ENCODE peak calls at places on chromosomes 7 and 10, in six cellular contexts. One of them, this sample, is unnamed.

GRCh38 chr7:119482209-119482608 is 790.8 kb upstream of the KCND2 start:
- DNase-seq in NCI-H1092 treated with DMSO at 0.1 percent for 48 hours: peak
- DNase-seq in M059J: no peak
- DNase-seq in mesothelial cell of epicardium: peak
- DNase-seq in B cell: no peak
- DNase-seq in activated naive CD8-positive, alpha-beta T cell treated with anti-CD3 and anti-CD28 coated beads for 36 hours: no peak
- DNase-seq in this sample: peak

GRCh38 chr7:136074840-136075239 is 97.7 kb upstream of the MTPN start:
- DNase-seq in B cell: no peak
- DNase-seq in M059J: peak
- DNase-seq in NCI-H1092 treated with DMSO at 0.1 percent for 48 hours: no peak
- DNase-seq in activated naive CD8-positive, alpha-beta T cell treated with anti-CD3 and anti-CD28 coated beads for 36 hours: no peak
- DNase-seq in mesothelial cell of epicardium: no peak
- DNase-seq in this sample: no peak

GRCh38 chr7:40701836-40702551 is 567.2 kb downstream of the SUGCT start:
- DNase-seq in activated naive CD8-positive, alpha-beta T cell treated with anti-CD3 and anti-CD28 coated beads for 36 hours: no peak
- DNase-seq in B cell: no peak
- DNase-seq in NCI-H1092 treated with DMSO at 0.1 percent for 48 hours: no peak
- DNase-seq in M059J: peak
- DNase-seq in mesothelial cell of epicardium: no peak
- DNase-seq in this sample: no peak

GRCh38 chr7:141956084-141956483 is 9.3 kb upstream of the CLEC5A start:
- DNase-seq in mesothelial cell of epicardium: no peak
- DNase-seq in NCI-H1092 treated with DMSO at 0.1 percent for 48 hours: no peak
- DNase-seq in B cell: no peak
- DNase-seq in activated naive CD8-positive, alpha-beta T cell treated with anti-CD3 and anti-CD28 coated beads for 36 hours: no peak
- DNase-seq in M059J: no peak
- DNase-seq in this sample: no peak

GRCh38 chr7:37312608-37313007 is 136.1 kb downstream of the ELMO1 start:
- DNase-seq in M059J: peak
- DNase-seq in activated naive CD8-positive, alpha-beta T cell treated with anti-CD3 and anti-CD28 coated beads for 36 hours: no peak
- DNase-seq in mesothelial cell of epicardium: no peak
- DNase-seq in NCI-H1092 treated with DMSO at 0.1 percent for 48 hours: no peak
- DNase-seq in B cell: no peak
- DNase-seq in this sample: no peak

GRCh38 chr7:44761207-44762161 is 12.8 kb downstream of the ZMIZ2 start:
- DNase-seq in mesothelial cell of epicardium: no peak
- DNase-seq in M059J: no peak
- DNase-seq in activated naive CD8-positive, alpha-beta T cell treated with anti-CD3 and anti-CD28 coated beads for 36 hours: no peak
- DNase-seq in NCI-H1092 treated with DMSO at 0.1 percent for 48 hours: no peak
- DNase-seq in B cell: peak
- DNase-seq in this sample: peak

GRCh38 chr10:17682236-17682946 is 38.4 kb downstream of the STAM start:
- DNase-seq in mesothelial cell of epicardium: no peak
- DNase-seq in M059J: no peak
- DNase-seq in NCI-H1092 treated with DMSO at 0.1 percent for 48 hours: no peak
- DNase-seq in activated naive CD8-positive, alpha-beta T cell treated with anti-CD3 and anti-CD28 coated beads for 36 hours: no peak
- DNase-seq in B cell: no peak
- DNase-seq in this sample: no peak

GRCh38 chr10:31927597-31928530 is 767 bp downstream of the ARHGAP12 start:
- DNase-seq in NCI-H1092 treated with DMSO at 0.1 percent for 48 hours: peak
- DNase-seq in mesothelial cell of epicardium: peak
- DNase-seq in B cell: no peak
- DNase-seq in activated naive CD8-positive, alpha-beta T cell treated with anti-CD3 and anti-CD28 coated beads for 36 hours: peak
- DNase-seq in M059J: peak
- DNase-seq in this sample: peak

GRCh38 chr10:49350856-49351532 is 44.9 kb downstream of the DRGX start:
- DNase-seq in M059J: no peak
- DNase-seq in B cell: no peak
- DNase-seq in mesothelial cell of epicardium: peak
- DNase-seq in NCI-H1092 treated with DMSO at 0.1 percent for 48 hours: peak
- DNase-seq in activated naive CD8-positive, alpha-beta T cell treated with anti-CD3 and anti-CD28 coated beads for 36 hours: no peak
- DNase-seq in this sample: no peak

GRCh38 chr7:139089118-139089517 is 20.4 kb downstream of the ZC3HAV1 start:
- DNase-seq in mesothelial cell of epicardium: no peak
- DNase-seq in B cell: no peak
- DNase-seq in NCI-H1092 treated with DMSO at 0.1 percent for 48 hours: no peak
- DNase-seq in M059J: no peak
- DNase-seq in activated naive CD8-positive, alpha-beta T cell treated with anti-CD3 and anti-CD28 coated beads for 36 hours: no peak
- DNase-seq in this sample: no peak

GRCh38 chr10:97640868-97641811 is 669 bp downstream of the PI4K2A start:
- DNase-seq in B cell: peak
- DNase-seq in activated naive CD8-positive, alpha-beta T cell treated with anti-CD3 and anti-CD28 coated beads for 36 hours: peak
- DNase-seq in mesothelial cell of epicardium: peak
- DNase-seq in NCI-H1092 treated with DMSO at 0.1 percent for 48 hours: no peak
- DNase-seq in M059J: peak
- DNase-seq in this sample: peak

GRCh38 chr10:22742678-22743077 is 28.3 kb upstream of the PIP4K2A start:
- DNase-seq in M059J: no peak
- DNase-seq in mesothelial cell of epicardium: no peak
- DNase-seq in NCI-H1092 treated with DMSO at 0.1 percent for 48 hours: no peak
- DNase-seq in activated naive CD8-positive, alpha-beta T cell treated with anti-CD3 and anti-CD28 coated beads for 36 hours: no peak
- DNase-seq in B cell: peak
- DNase-seq in this sample: no peak

This sample was measured in iPS-NIHi11.